ENCODE peak calls at places on chromosomes 1 and 21, in six cellular contexts. L is HTR-8/SVneo, E is ureter, B is EL, X is immature natural killer cell, F is NCI-H510A. J is an unnamed sample.

GRCh38 chr1:156492591-156493080 is 7.9 kb downstream of the MEF2D start:
- DNase-seq in B (no peak), L (no peak), F (no peak), E (no peak), X (no peak), J (peak)

GRCh38 chr1:171994293-171994692 is 153.0 kb downstream of the DNM3 start:
- DNase-seq in X (no peak), E (no peak), L (no peak), B (no peak), F (no peak), J (no peak)

GRCh38 chr1:225941220-225941948 is at the start of gene LEFTY2:
- DNase-seq in E (no peak), F (no peak), X (no peak), L (no peak), B (no peak), J (no peak)

GRCh38 chr1:30609336-30610280 is 113.8 kb downstream of the MATN1 start:
- DNase-seq in E (peak), L (no peak), F (no peak), X (no peak), B (no peak), J (no peak)

GRCh38 chr21:34743285-34743684 is 74.5 kb downstream of the CLIC6 start:
- DNase-seq in X (no peak), E (no peak), F (no peak), B (no peak), L (no peak), J (no peak)

GRCh38 chr1:3066250-3066711 is 2.7 kb upstream of the PRDM16 start:
- DNase-seq in F (no peak), E (no peak), X (no peak), L (no peak), B (no peak), J (no peak)

GRCh38 chr1:107480548-107480947 is 339.7 kb downstream of the NTNG1 start:
- DNase-seq in F (no peak), B (no peak), E (no peak), X (no peak), L (no peak), J (peak)

GRCh38 chr1:164504699-164505098 is 54.3 kb upstream of the PBX1 start:
- DNase-seq in E (no peak), B (no peak), L (no peak), X (no peak), F (no peak), J (no peak)

GRCh38 chr1:28718601-28719331 is 18.0 kb upstream of the YTHDF2 start:
- DNase-seq in B (peak), X (no peak), L (no peak), E (no peak), F (no peak), J (no peak)

GRCh38 chr1:30104551-30104950 is 618.8 kb downstream of the MATN1 start:
- DNase-seq in L (no peak), B (no peak), X (no peak), F (no peak), E (no peak), J (no peak)

GRCh38 chr1:159171254-159171687 is at the start of gene CADM3:
- DNase-seq in F (peak), X (no peak), E (no peak), B (peak), L (no peak), J (peak)

GRCh38 chr21:29299906-29300546 is 1.3 kb downstream of the BACH1 start:
- DNase-seq in B (peak), E (peak), X (peak), L (peak), F (peak), J (peak)

J was measured in NCI-H526.